ENCODE peak calls at places on chromosomes 3 and 15, in seven cellular contexts. X is HCT116, E is PC-3, W is neural progenitor cell, Z is MM.1S, V is GM23338, K is GM23248. F is an unnamed sample.

GRCh38 chr3:156579427-156579851 is 24.5 kb upstream of the SSR3 start:
- DNase-seq in X (no peak), E (no peak), W (no peak), Z (no peak), V (no peak), K (no peak), F (no peak)

GRCh38 chr3:66076861-66077495 is 38.3 kb upstream of the MAGI1 start:
- DNase-seq in X (no peak), E (no peak), W (no peak), Z (no peak), V (no peak), K (peak; percentile 83), F (peak; percentile 43)

GRCh38 chr3:59551834-59552233 is 502.0 kb upstream of the CFAP20DC start:
- DNase-seq in X (no peak), E (no peak), W (no peak), Z (no peak), V (peak; percentile 6), K (no peak), F (no peak)

GRCh38 chr3:145006291-145006690 is 1034.7 kb downstream of the DIPK2A start:
- DNase-seq in X (no peak), E (peak; percentile 5), W (no peak), Z (no peak), V (no peak), K (no peak), F (peak; percentile 27)

GRCh38 chr15:60582370-60583036 is 103.6 kb upstream of the ICE2 start:
- DNase-seq in X (no peak), E (no peak), W (no peak), Z (no peak), V (no peak), K (no peak), F (no peak)

GRCh38 chr3:81760215-81760614 is 1.2 kb downstream of the GBE1 start:
- DNase-seq in X (no peak), E (peak; percentile 24), W (no peak), Z (no peak), V (no peak), K (peak; percentile 37), F (no peak)

GRCh38 chr3:156964562-156964961 is 138.4 kb downstream of the LEKR1 start:
- DNase-seq in X (no peak), E (no peak), W (no peak), Z (no peak), V (no peak), K (peak; percentile 57), F (no peak)

GRCh38 chr3:46664188-46664970 is 29.1 kb downstream of the ALS2CL start:
- DNase-seq in X (no peak), E (no peak), W (no peak), Z (no peak), V (no peak), K (no peak), F (no peak)

GRCh38 chr15:39704684-39705083 is 78.0 kb downstream of the FSIP1 start:
- DNase-seq in X (no peak), E (no peak), W (no peak), Z (no peak), V (peak; percentile 39), K (peak; percentile 72), F (no peak)

GRCh38 chr3:197949767-197950660 is at the start of gene RPL35A:
- DNase-seq in X (peak; percentile 93), E (peak; percentile 94), W (peak; percentile 96), Z (peak; percentile 97), V (peak; percentile 98), K (peak; percentile 99), F (peak; percentile 95)

GRCh38 chr3:115071611-115072010 is 75.5 kb downstream of the ZBTB20 start:
- DNase-seq in X (no peak), E (no peak), W (peak; percentile 8), Z (no peak), V (no peak), K (peak; percentile 91), F (no peak)

GRCh38 chr15:86849563-86849962 is 769.9 kb downstream of the AGBL1 start:
- DNase-seq in X (no peak), E (no peak), W (no peak), Z (no peak), V (no peak), K (no peak), F (no peak)

GRCh38 chr3:141659821-141660597 is 78.1 kb upstream of the RNF7 start:
- DNase-seq in X (no peak), E (peak; percentile 37), W (peak; percentile 78), Z (no peak), V (peak; percentile 69), K (peak; percentile 88), F (peak; percentile 79)

GRCh38 chr3:136882575-136882974 is 20.6 kb downstream of the NCK1 start:
- DNase-seq in X (no peak), E (no peak), W (no peak), Z (no peak), V (no peak), K (no peak), F (no peak)

GRCh38 chr3:176206809-176207208 is 990.5 kb downstream of the TBL1XR1 start:
- DNase-seq in X (no peak), E (no peak), W (no peak), Z (no peak), V (no peak), K (no peak), F (no peak)

GRCh38 chr15:90002428-90002844 is 1.3 kb downstream of the ZNF710 start:
- DNase-seq in X (no peak), E (peak; percentile 41), W (peak; percentile 70), Z (peak; percentile 45), V (peak; percentile 60), K (peak; percentile 70), F (peak; percentile 62)
- TF ChIP-seq EZH2phosphoT487 in X (no peak), E (no peak), W (no peak), Z (no peak), V (no peak), K (no peak), F (no peak)

GRCh38 chr3:187291512-187292132 is at the start of gene MASP1:
- DNase-seq in X (no peak), E (no peak), W (peak; percentile 64), Z (no peak), V (peak; percentile 75), K (peak; percentile 59), F (peak; percentile 63)
- H3K4me1 ChIP-seq in X (no peaks in the 10 kb centered on the region), E (no peaks in the 10 kb centered on the region), W (peaks cover 26% of the 10 kb centered on the region), Z (no peaks in the 10 kb centered on the region), V (peaks cover 45% of the 10 kb centered on the region), K (peaks cover 87% of the 10 kb centered on the region), F (peaks cover 38% of the 10 kb centered on the region)

GRCh38 chr3:43998841-43999805 is 242.6 kb upstream of the TOPAZ1 start:
- DNase-seq in X (no peak), E (no peak), W (peak; percentile 80), Z (peak; percentile 83), V (peak; percentile 89), K (peak; percentile 64), F (peak; percentile 83)
- H3K79me2 ChIP-seq in X (no peaks in the 10 kb centered on the region), E (no peaks in the 10 kb centered on the region), W (no peaks in the 10 kb centered on the region), Z (peaks cover 29% of the 10 kb centered on the region), V (peaks cover 9% of the 10 kb centered on the region), K (no peaks in the 10 kb centered on the region), F (no peaks in the 10 kb centered on the region)

GRCh38 chr3:183455064-183455463 is 26.6 kb upstream of the MCF2L2 start:
- DNase-seq in X (no peak), E (peak; percentile 83), W (no peak), Z (no peak), V (no peak), K (peak; percentile 71), F (no peak)
- TF ChIP-seq EZH2phosphoT487 in X (no peak), E (no peak), W (no peak), Z (no peak), V (no peak), K (no peak), F (no peak)

GRCh38 chr3:52836991-52837390 is 2.2 kb upstream of the MUSTN1 start:
- DNase-seq in X (no peak), E (no peak), W (no peak), Z (no peak), V (no peak), K (no peak), F (no peak)

GRCh38 chr3:52839892-52840545 is 5.2 kb upstream of the MUSTN1 start:
- DNase-seq in X (no peak), E (peak; percentile 22), W (no peak), Z (no peak), V (no peak), K (peak; percentile 9), F (no peak)

GRCh38 chr3:52838561-52839267 is 3.9 kb upstream of the MUSTN1 start:
- DNase-seq in X (no peak), E (no peak), W (no peak), Z (no peak), V (no peak), K (no peak), F (no peak)

GRCh38 chr3:52841211-52841980 is 6.6 kb upstream of the MUSTN1 start:
- DNase-seq in X (no peak), E (no peak), W (no peak), Z (no peak), V (no peak), K (no peak), F (no peak)

DNA sequence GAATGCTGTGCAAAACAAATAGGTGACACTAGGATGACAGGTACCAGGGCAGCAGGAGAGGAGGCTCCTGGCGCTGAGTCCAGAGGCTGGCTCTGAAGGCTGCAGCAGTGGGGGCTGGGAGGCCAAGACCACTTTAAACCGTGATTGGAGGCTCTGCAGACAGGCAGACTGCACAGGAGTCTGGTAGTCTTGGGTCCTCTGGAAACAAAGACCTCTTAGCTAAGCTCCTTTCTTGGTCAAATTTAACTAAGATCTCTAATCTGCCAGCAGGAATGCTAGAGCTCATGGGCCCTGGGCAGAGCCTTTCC is 4.4 kb upstream of the MUSTN1 start:
- DNase-seq in X (no peak), E (no peak), W (peak; percentile 27), Z (no peak), V (no peak), K (no peak), F (no peak)
- H3K4me1 ChIP-seq in X (no peaks in the 10 kb centered on the region), E (no peaks in the 10 kb centered on the region), W (peaks cover 30% of the 10 kb centered on the region), Z (no peaks in the 10 kb centered on the region), V (no peaks in the 10 kb centered on the region), K (no peaks in the 10 kb centered on the region), F (peaks cover 7% of the 10 kb centered on the region)